ENCODE peak calls at places on chromosomes 5 and 9, in nine cellular contexts. One of them, this sample, is unnamed.

GRCh38 chr5:93328833-93329232 is 252.2 kb downstream of the NR2F1-AS1 start:
- DNase-seq in stimulated activated CD4-positive, alpha-beta T cell treated with anti-CD3 and anti-CD28 coated beads, Interleukin-4, amount 100 ng/mL, for 48 hours: no peak
- DNase-seq in ELF-1: no peak
- DNase-seq in globus pallidus: no peak
- DNase-seq in tibial nerve: no peak
- DNase-seq in A549: no peak
- DNase-seq in hippocampal formation: no peak
- DNase-seq in H54: no peak
- DNase-seq in dorsolateral prefrontal cortex: no peak
- DNase-seq in this sample: no peak

GRCh38 chr9:134047868-134048581 is 19.8 kb downstream of the BRD3 start:
- DNase-seq in stimulated activated CD4-positive, alpha-beta T cell treated with anti-CD3 and anti-CD28 coated beads, Interleukin-4, amount 100 ng/mL, for 48 hours: no peak
- DNase-seq in ELF-1: no peak
- DNase-seq in globus pallidus: no peak
- DNase-seq in tibial nerve: no peak
- DNase-seq in A549: no peak
- DNase-seq in hippocampal formation: no peak
- DNase-seq in H54: no peak
- DNase-seq in dorsolateral prefrontal cortex: no peak
- DNase-seq in this sample: no peak

GRCh38 chr5:153902026-153902425 is 136.7 kb downstream of the FAM114A2 start:
- DNase-seq in stimulated activated CD4-positive, alpha-beta T cell treated with anti-CD3 and anti-CD28 coated beads, Interleukin-4, amount 100 ng/mL, for 48 hours: no peak
- DNase-seq in ELF-1: no peak
- DNase-seq in globus pallidus: no peak
- DNase-seq in tibial nerve: no peak
- DNase-seq in A549: no peak
- DNase-seq in hippocampal formation: no peak
- DNase-seq in H54: no peak
- DNase-seq in dorsolateral prefrontal cortex: no peak
- DNase-seq in this sample: no peak

GRCh38 chr5:111277061-111277460 is 52.9 kb downstream of the CAMK4 start:
- DNase-seq in stimulated activated CD4-positive, alpha-beta T cell treated with anti-CD3 and anti-CD28 coated beads, Interleukin-4, amount 100 ng/mL, for 48 hours: no peak
- DNase-seq in ELF-1: no peak
- DNase-seq in globus pallidus: no peak
- DNase-seq in tibial nerve: no peak
- DNase-seq in A549: no peak
- DNase-seq in hippocampal formation: no peak
- DNase-seq in H54: no peak
- DNase-seq in dorsolateral prefrontal cortex: no peak
- DNase-seq in this sample: no peak

GRCh38 chr9:23842531-23843129 is 16.6 kb upstream of the ELAVL2 start:
- DNase-seq in stimulated activated CD4-positive, alpha-beta T cell treated with anti-CD3 and anti-CD28 coated beads, Interleukin-4, amount 100 ng/mL, for 48 hours: no peak
- DNase-seq in ELF-1: no peak
- DNase-seq in globus pallidus: no peak
- DNase-seq in tibial nerve: no peak
- DNase-seq in A549: no peak
- DNase-seq in hippocampal formation: no peak
- DNase-seq in H54: no peak
- DNase-seq in dorsolateral prefrontal cortex: no peak
- DNase-seq in this sample: no peak

GRCh38 chr9:116870566-116870965 is 183.5 kb downstream of the TRIM32 start:
- DNase-seq in stimulated activated CD4-positive, alpha-beta T cell treated with anti-CD3 and anti-CD28 coated beads, Interleukin-4, amount 100 ng/mL, for 48 hours: no peak
- DNase-seq in ELF-1: peak
- DNase-seq in globus pallidus: no peak
- DNase-seq in tibial nerve: no peak
- DNase-seq in A549: peak
- DNase-seq in hippocampal formation: no peak
- DNase-seq in H54: no peak
- DNase-seq in dorsolateral prefrontal cortex: no peak
- DNase-seq in this sample: no peak

GRCh38 chr5:57784106-57784505 is 301.5 kb upstream of the ACTBL2 start:
- DNase-seq in stimulated activated CD4-positive, alpha-beta T cell treated with anti-CD3 and anti-CD28 coated beads, Interleukin-4, amount 100 ng/mL, for 48 hours: no peak
- DNase-seq in ELF-1: no peak
- DNase-seq in globus pallidus: no peak
- DNase-seq in tibial nerve: no peak
- DNase-seq in A549: no peak
- DNase-seq in hippocampal formation: no peak
- DNase-seq in H54: no peak
- DNase-seq in dorsolateral prefrontal cortex: no peak
- DNase-seq in this sample: no peak

GRCh38 chr5:15746833-15747232 is 246.9 kb downstream of the FBXL7 start:
- DNase-seq in stimulated activated CD4-positive, alpha-beta T cell treated with anti-CD3 and anti-CD28 coated beads, Interleukin-4, amount 100 ng/mL, for 48 hours: no peak
- DNase-seq in ELF-1: no peak
- DNase-seq in globus pallidus: no peak
- DNase-seq in tibial nerve: no peak
- DNase-seq in A549: no peak
- DNase-seq in hippocampal formation: no peak
- DNase-seq in H54: no peak
- DNase-seq in dorsolateral prefrontal cortex: no peak
- DNase-seq in this sample: no peak

GRCh38 chr5:132688536-132689409 is 15.0 kb downstream of the IL4 start:
- DNase-seq in stimulated activated CD4-positive, alpha-beta T cell treated with anti-CD3 and anti-CD28 coated beads, Interleukin-4, amount 100 ng/mL, for 48 hours: no peak
- DNase-seq in ELF-1: no peak
- DNase-seq in globus pallidus: no peak
- DNase-seq in tibial nerve: no peak
- DNase-seq in A549: no peak
- DNase-seq in hippocampal formation: no peak
- DNase-seq in H54: no peak
- DNase-seq in dorsolateral prefrontal cortex: no peak
- DNase-seq in this sample: no peak

GRCh38 chr9:135945969-135946368 is 15.2 kb downstream of the UBAC1 start:
- DNase-seq in stimulated activated CD4-positive, alpha-beta T cell treated with anti-CD3 and anti-CD28 coated beads, Interleukin-4, amount 100 ng/mL, for 48 hours: no peak
- DNase-seq in ELF-1: peak
- DNase-seq in globus pallidus: no peak
- DNase-seq in tibial nerve: no peak
- DNase-seq in A549: no peak
- DNase-seq in hippocampal formation: no peak
- DNase-seq in H54: no peak
- DNase-seq in dorsolateral prefrontal cortex: no peak
- DNase-seq in this sample: no peak

GRCh38 chr9:33446507-33447403 is 638 bp downstream of the AQP3 start:
- DNase-seq in stimulated activated CD4-positive, alpha-beta T cell treated with anti-CD3 and anti-CD28 coated beads, Interleukin-4, amount 100 ng/mL, for 48 hours: peak
- DNase-seq in ELF-1: peak
- DNase-seq in globus pallidus: no peak
- DNase-seq in tibial nerve: no peak
- DNase-seq in A549: peak
- DNase-seq in hippocampal formation: no peak
- DNase-seq in H54: peak
- DNase-seq in dorsolateral prefrontal cortex: peak
- DNase-seq in this sample: peak

This sample was measured in naive thymus-derived CD8-positive, alpha-beta T cell.